ENCODE peak calls at places on chromosomes 11 and 22, in nine cellular contexts. O is heart left ventricle, T is KBM-7, U is substantia nigra, F is prostate gland, L is AG04450, Y is LoVo, E is HT-29, P is ACHN. A is an unnamed sample.

GRCh38 chr11:84522331-84522730 is 1104.8 kb downstream of the DLG2 start:
- DNase-seq in O (no peak), T (no peak), U (no peak), F (no peak), L (no peak), Y (no peak), E (no peak), P (no peak), A (no peak)

GRCh38 chr11:65866524-65867283 is 5.9 kb downstream of the EFEMP2 start:
- DNase-seq in O (no peak), T (no peak), U (no peak), F (no peak), L (no peak), Y (no peak), E (no peak), P (no peak), A (no peak)

GRCh38 chr11:81002374-81002773 is 1561.5 kb upstream of the TENM4 start:
- DNase-seq in O (no peak), T (no peak), U (no peak), F (no peak), L (no peak), Y (no peak), E (no peak), P (no peak), A (no peak)

GRCh38 chr11:33687733-33688479 is 12.7 kb downstream of the C11orf91 start:
- DNase-seq in O (no peak), T (peak; percentile 63), U (no peak), F (peak; percentile 30), L (no peak), Y (peak; percentile 62), E (peak; percentile 93), P (peak; percentile 52), A (no peak)

GRCh38 chr22:31474743-31475142 is 14.9 kb downstream of the EIF4ENIF1 start:
- DNase-seq in O (no peak), T (no peak), U (no peak), F (no peak), L (peak; percentile 58), Y (no peak), E (no peak), P (peak; percentile 17), A (no peak)

GRCh38 chr11:12319734-12320387 is 57.5 kb upstream of the PARVA start:
- DNase-seq in O (no peak), T (no peak), U (no peak), F (no peak), L (no peak), Y (no peak), E (no peak), P (no peak), A (no peak)

GRCh38 chr11:63939351-63939920 is 634 bp downstream of the NAA40 start:
- DNase-seq in O (no peak), T (peak; percentile 29), U (no peak), F (no peak), L (no peak), Y (no peak), E (peak; percentile 58), P (peak; percentile 9), A (no peak)

GRCh38 chr11:102138677-102139076 is 28.4 kb downstream of the YAP1 start:
- DNase-seq in O (no peak), T (no peak), U (no peak), F (no peak), L (peak; percentile 67), Y (no peak), E (no peak), P (peak; percentile 8), A (no peak)

GRCh38 chr11:10459029-10459970 is 4.2 kb downstream of the AMPD3 start:
- DNase-seq in O (no peak), T (peak; percentile 95), U (no peak), F (no peak), L (no peak), Y (no peak), E (no peak), P (no peak), A (peak; percentile 14)

GRCh38 chr22:24532075-24532474 is 22.9 kb downstream of the GUCD1 start:
- DNase-seq in O (no peak), T (no peak), U (no peak), F (peak; percentile 32), L (no peak), Y (no peak), E (peak; percentile 25), P (no peak), A (no peak)

GRCh38 chr11:129251067-129251466 is 58.9 kb upstream of the ARHGAP32 start:
- DNase-seq in O (no peak), T (no peak), U (no peak), F (no peak), L (no peak), Y (no peak), E (no peak), P (no peak), A (no peak)

GRCh38 chr11:61637287-61637686 is 42.9 kb upstream of the DAGLA start:
- DNase-seq in O (no peak), T (no peak), U (no peak), F (no peak), L (no peak), Y (no peak), E (no peak), P (no peak), A (no peak)

GRCh38 chr22:46994265-46994664 is 231.8 kb downstream of the TBC1D22A start:
- DNase-seq in O (no peak), T (no peak), U (no peak), F (no peak), L (no peak), Y (no peak), E (no peak), P (no peak), A (no peak)

GRCh38 chr11:19867064-19867463 is 154.4 kb downstream of the NAV2 start:
- DNase-seq in O (no peak), T (no peak), U (no peak), F (no peak), L (no peak), Y (no peak), E (no peak), P (no peak), A (no peak)

GRCh38 chr11:36564376-36565032 is 3.3 kb upstream of the RAG1 start:
- DNase-seq in O (peak; percentile 47), T (peak; percentile 57), U (no peak), F (peak; percentile 50), L (peak; percentile 11), Y (peak; percentile 32), E (peak; percentile 70), P (peak; percentile 54), A (no peak)

GRCh38 chr22:49325531-49326395 is 501.9 kb downstream of the BRD1 start:
- DNase-seq in O (no peak), T (no peak), U (no peak), F (no peak), L (no peak), Y (no peak), E (no peak), P (no peak), A (no peak)

GRCh38 chr11:29641201-29641600 is 375.6 kb downstream of the KCNA4 start:
- DNase-seq in O (no peak), T (no peak), U (no peak), F (no peak), L (no peak), Y (no peak), E (no peak), P (no peak), A (no peak)

GRCh38 chr11:7351228-7351627 is 99.5 kb downstream of the SYT9 start:
- DNase-seq in O (no peak), T (no peak), U (no peak), F (no peak), L (no peak), Y (no peak), E (no peak), P (no peak), A (no peak)